ENCODE peak calls at places on chromosomes 7 and 10, in seven cellular contexts. N is CD8-positive, alpha-beta memory T cell; K is sigmoid colon; L is choroid plexus epithelial cell; J is adipocyte; W is HFF-Myc; S is left lung. M is an unnamed sample.

GRCh38 chr7:90256778-90257177 is 11.8 kb downstream of the CFAP69 start:
- DNase-seq in N (no peak), K (no peak), L (no peak), J (peak; percentile 40), W (no peak), S (no peak), M (no peak)

GRCh38 chr7:50729962-50730361 is 52.7 kb downstream of the GRB10 start:
- DNase-seq in N (no peak), K (no peak), L (no peak), J (peak; percentile 24), W (no peak), S (no peak), M (no peak)

GRCh38 chr7:77309714-77310220 is 106.4 kb downstream of the GSAP start:
- DNase-seq in N (no peak), K (no peak), L (no peak), J (no peak), W (no peak), S (no peak), M (no peak)

GRCh38 chr7:13848576-13849527 is 140.6 kb downstream of the ETV1 start:
- DNase-seq in N (no peak), K (no peak), L (no peak), J (peak; percentile 79), W (peak; percentile 68), S (peak; percentile 21), M (no peak)

GRCh38 chr7:68892211-68892610 is 706.1 kb upstream of the AUTS2 start:
- DNase-seq in N (no peak), K (no peak), L (no peak), J (peak; percentile 8), W (no peak), S (no peak), M (no peak)

GRCh38 chr10:69974551-69975155 is 78.0 kb upstream of the MACROH2A2 start:
- DNase-seq in N (no peak), K (no peak), L (no peak), J (peak; percentile 93), W (peak; percentile 94), S (no peak), M (peak; percentile 12)

GRCh38 chr10:369441-370221 is 234.4 kb downstream of the ZMYND11 start:
- DNase-seq in N (no peak), K (peak; percentile 74), L (peak; percentile 64), J (peak; percentile 96), W (no peak), S (peak; percentile 70), M (peak; percentile 32)

GRCh38 chr10:66934711-66935110 is 8.9 kb downstream of the LRRTM3 start:
- DNase-seq in N (no peak), K (no peak), L (no peak), J (no peak), W (no peak), S (no peak), M (no peak)

GRCh38 chr10:97540669-97541500 is 31.7 kb upstream of the ANKRD2 start:
- DNase-seq in N (no peak), K (peak; percentile 56), L (no peak), J (no peak), W (no peak), S (no peak), M (no peak)

GRCh38 chr7:107605223-107605815 is 25.3 kb downstream of the BCAP29 start:
- DNase-seq in N (no peak), K (no peak), L (no peak), J (no peak), W (no peak), S (no peak), M (no peak)

GRCh38 chr10:100982916-100983830 is 4.1 kb downstream of the MRPL43 start:
- DNase-seq in N (no peak), K (peak; percentile 59), L (no peak), J (no peak), W (no peak), S (no peak), M (no peak)

GRCh38 chr10:132276706-132277105 is 31.0 kb downstream of the STK32C start:
- DNase-seq in N (no peak), K (no peak), L (no peak), J (no peak), W (no peak), S (peak; percentile 43), M (no peak)

GRCh38 chr7:19026888-19027287 is 90.5 kb downstream of the TWIST1 start:
- DNase-seq in N (no peak), K (no peak), L (peak; percentile 73), J (peak; percentile 70), W (no peak), S (no peak), M (peak; percentile 12)

GRCh38 chr7:88191911-88192310 is 27.9 kb downstream of the SRI start:
- DNase-seq in N (no peak), K (no peak), L (no peak), J (no peak), W (no peak), S (no peak), M (no peak)

GRCh38 chr7:64869912-64870562 is 33.0 kb upstream of the ZNF273 start:
- DNase-seq in N (no peak), K (no peak), L (no peak), J (no peak), W (no peak), S (no peak), M (no peak)

GRCh38 chr10:58028597-58029366 is 238.9 kb downstream of the IPMK start:
- DNase-seq in N (no peak), K (no peak), L (peak; percentile 78), J (peak; percentile 88), W (peak; percentile 89), S (no peak), M (peak; percentile 83)

GRCh38 chr10:31142026-31142425 is 110.4 kb upstream of the ZNF438 start:
- DNase-seq in N (no peak), K (no peak), L (peak; percentile 30), J (peak; percentile 37), W (no peak), S (no peak), M (peak; percentile 81)

GRCh38 chr7:36658603-36659516 is 65.4 kb downstream of the AOAH start:
- DNase-seq in N (no peak), K (no peak), L (peak; percentile 86), J (peak; percentile 59), W (no peak), S (no peak), M (peak; percentile 86)

GRCh38 chr7:95772298-95772770 is at the start of gene DYNC1I1:
- DNase-seq in N (no peak), K (peak; percentile 88), L (peak; percentile 66), J (peak; percentile 57), W (no peak), S (peak; percentile 88), M (no peak)

GRCh38 chr7:38938589-38938988 is 29.6 kb upstream of the VPS41 start:
- DNase-seq in N (no peak), K (no peak), L (no peak), J (no peak), W (no peak), S (no peak), M (no peak)

GRCh38 chr7:122556873-122557542 is 141.9 kb downstream of the RNF133 start:
- DNase-seq in N (no peak), K (no peak), L (no peak), J (no peak), W (no peak), S (no peak), M (no peak)

GRCh38 chr10:118662228-118663035 is 67.0 kb upstream of the PRLHR start:
- DNase-seq in N (no peak), K (peak; percentile 55), L (peak; percentile 16), J (no peak), W (no peak), S (no peak), M (peak; percentile 3)

GRCh38 chr7:139618482-139619366 is 95.2 kb downstream of the CLEC2L start:
- DNase-seq in N (no peak), K (no peak), L (peak; percentile 56), J (peak; percentile 70), W (no peak), S (no peak), M (no peak)

GRCh38 chr10:43689955-43690771 is 41.5 kb upstream of the ZNF32 start:
- DNase-seq in N (peak; percentile 77), K (peak; percentile 91), L (peak; percentile 80), J (peak; percentile 88), W (peak; percentile 44), S (peak; percentile 96), M (peak; percentile 38)
- H3K4me3 ChIP-seq in N (peak overlapping the region; percentile 91), K (peak overlapping the region; percentile 53), L (peak overlapping the region; percentile 64), J (peak overlapping the region; percentile 85), W (peak overlapping the region; percentile 52), S (peak overlapping the region; percentile 45), M (peak overlapping the region; percentile 66)

GRCh38 chr10:18949391-18949790 is 99.2 kb upstream of the MALRD1 start:
- DNase-seq in N (no peak), K (no peak), L (peak; percentile 66), J (no peak), W (no peak), S (no peak), M (no peak)
- H3K4me3 ChIP-seq in N (no peak overlapping the region), K (no peak overlapping the region), L (no peak overlapping the region), J (no peak overlapping the region), W (no peak overlapping the region), S (no peak overlapping the region), M (no peak overlapping the region)

DNA sequence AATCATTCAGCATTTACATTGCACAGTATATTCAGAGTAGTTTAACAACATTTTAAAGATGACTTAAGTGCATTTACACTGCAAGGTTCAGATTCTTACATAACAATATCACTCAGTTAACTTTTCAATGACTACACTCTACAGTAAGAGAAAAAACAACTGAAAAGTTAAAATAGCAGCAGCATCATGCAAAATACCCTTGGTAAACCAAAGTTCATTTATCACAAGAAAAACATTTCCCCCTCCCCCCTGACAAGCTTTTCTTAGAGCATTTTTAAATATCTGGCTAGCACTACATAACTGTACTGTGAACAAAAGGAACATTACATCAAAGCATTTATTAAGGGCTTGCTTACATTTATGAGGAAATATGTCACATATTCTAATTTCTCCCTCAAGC is 179.5 kb upstream of the HGF start:
- DNase-seq in N (no peak), K (no peak), L (no peak), J (no peak), W (no peak), S (no peak), M (no peak)
- H3K4me3 ChIP-seq in N (no peak overlapping the region), K (no peak overlapping the region), L (no peak overlapping the region), J (no peak overlapping the region), W (no peak overlapping the region), S (no peak overlapping the region), M (no peak overlapping the region)

GRCh38 chr10:25531662-25532061 is 356.9 kb downstream of the GPR158 start:
- DNase-seq in N (no peak), K (no peak), L (no peak), J (no peak), W (no peak), S (no peak), M (no peak)
- H3K4me3 ChIP-seq in N (no peak overlapping the region), K (no peak overlapping the region), L (no peak overlapping the region), J (no peak overlapping the region), W (no peak overlapping the region), S (no peak overlapping the region), M (no peak overlapping the region)

GRCh38 chr7:150322114-150322832 is 882 bp upstream of the LRRC61 start:
- DNase-seq in N (no peak), K (no peak), L (no peak), J (no peak), W (no peak), S (no peak), M (no peak)
- H3K4me3 ChIP-seq in N (peak overlapping the region; percentile 64), K (peak overlapping the region; percentile 89), L (peak overlapping the region; percentile 66), J (no peak overlapping the region), W (no peak overlapping the region), S (peak overlapping the region; percentile 57), M (no peak overlapping the region)

GRCh38 chr7:135758531-135758932 is 9.9 kb upstream of the FAM180A start:
- DNase-seq in N (no peak), K (no peak), L (peak; percentile 74), J (peak; percentile 80), W (no peak), S (no peak), M (no peak)
- H3K4me3 ChIP-seq in N (no peak overlapping the region), K (no peak overlapping the region), L (peak overlapping the region; percentile 15), J (peak overlapping the region; percentile 73), W (no peak overlapping the region), S (peak overlapping the region; percentile 1), M (no peak overlapping the region)

GRCh38 chr10:26391701-26392695 is 46.1 kb upstream of the APBB1IP start:
- DNase-seq in N (no peak), K (no peak), L (no peak), J (no peak), W (no peak), S (peak; percentile 88), M (no peak)
- H3K4me3 ChIP-seq in N (no peak overlapping the region), K (no peak overlapping the region), L (no peak overlapping the region), J (no peak overlapping the region), W (no peak overlapping the region), S (peak overlapping the region; percentile 25), M (no peak overlapping the region)

M was measured in skeletal muscle cell.